ENCODE peak calls at places on chromosomes 12 and 14, in nine cellular contexts. B is heart right ventricle; C is Karpas-422; E is IMR-90; R is body of pancreas; X is esophagus squamous epithelium; U is transverse colon; S is CD8-positive, alpha-beta memory T cell; G is right cardiac atrium. D is an unnamed sample. For H3K4me1, the result is how much of the 10 kb centered on the place peaks cover.

GRCh38 chr14:63656194-63656593 is 14.5 kb upstream of the WDR89 start:
- DNase-seq in B (no peak), C (no peak), E (no peak), R (no peak), X (no peak), U (no peak), S (no peak), G (no peak), D (no peak)

GRCh38 chr12:19739195-19739776 is 300.0 kb downstream of the AEBP2 start:
- DNase-seq in B (peak), C (peak), E (peak), R (peak), X (no peak), U (peak), S (peak), G (no peak), D (no peak)

GRCh38 chr12:12510141-12510540 is 52.5 kb downstream of the DUSP16 start:
- DNase-seq in B (no peak), C (no peak), E (peak), R (no peak), X (no peak), U (no peak), S (no peak), G (no peak), D (no peak)

GRCh38 chr12:67853204-67853603 is 136.0 kb upstream of the IFNG-AS1 start:
- DNase-seq in B (no peak), C (no peak), E (peak), R (no peak), X (no peak), U (no peak), S (no peak), G (no peak), D (no peak)

GRCh38 chr12:12811343-12811742 is 1.8 kb upstream of the DDX47 start:
- DNase-seq in B (no peak), C (no peak), E (no peak), R (no peak), X (no peak), U (no peak), S (no peak), G (no peak), D (no peak)

GRCh38 chr14:36454599-36455240 is 65.3 kb downstream of the NKX2-1 start:
- DNase-seq in B (no peak), C (no peak), E (no peak), R (no peak), X (no peak), U (no peak), S (no peak), G (no peak), D (no peak)

GRCh38 chr12:10101042-10101579 is 2.3 kb upstream of the CLEC1A start:
- DNase-seq in B (no peak), C (no peak), E (peak), R (no peak), X (no peak), U (no peak), S (no peak), G (peak), D (no peak)

GRCh38 chr12:102322254-102322653 is 124.6 kb upstream of the PMCH start:
- DNase-seq in B (no peak), C (no peak), E (no peak), R (no peak), X (no peak), U (no peak), S (no peak), G (no peak), D (no peak)

GRCh38 chr14:104638927-104639450 is 34.4 kb upstream of the TMEM179 start:
- DNase-seq in B (no peak), C (no peak), E (no peak), R (no peak), X (no peak), U (no peak), S (no peak), G (no peak), D (no peak)

GRCh38 chr12:75986001-75986739 is 45.4 kb downstream of the PHLDA1 start:
- DNase-seq in B (no peak), C (no peak), E (peak), R (peak), X (no peak), U (no peak), S (no peak), G (no peak), D (no peak)

GRCh38 chr14:101475468-101476257 is 85.6 kb upstream of the DIO3 start:
- DNase-seq in B (no peak), C (no peak), E (peak), R (peak), X (no peak), U (no peak), S (no peak), G (no peak), D (no peak)

GRCh38 chr12:132512197-132513069 is 22.5 kb downstream of the FBRSL1 start:
- DNase-seq in B (no peak), C (no peak), E (no peak), R (no peak), X (no peak), U (no peak), S (no peak), G (no peak), D (no peak)

GRCh38 chr14:52695481-52696091 is at the start of gene ERO1A:
- DNase-seq in B (peak), C (peak), E (peak), R (peak), X (peak), U (peak), S (peak), G (peak), D (peak)

GRCh38 chr14:73997108-73997943 is 21.8 kb downstream of the ENTPD5 start:
- DNase-seq in B (no peak), C (no peak), E (no peak), R (no peak), X (no peak), U (peak), S (no peak), G (no peak), D (no peak)

GRCh38 chr12:991350-992278 is 591 bp downstream of the ERC1 start:
- DNase-seq in B (peak), C (peak), E (peak), R (no peak), X (no peak), U (peak), S (no peak), G (no peak), D (no peak)

GRCh38 chr14:21680072-21680471 is 6.5 kb upstream of the OR4E1 start:
- DNase-seq in B (no peak), C (no peak), E (peak), R (no peak), X (no peak), U (no peak), S (no peak), G (no peak), D (no peak)

GRCh38 chr14:105479438-105480164 is 5.0 kb downstream of the CRIP2 start:
- DNase-seq in B (no peak), C (no peak), E (no peak), R (no peak), X (no peak), U (no peak), S (no peak), G (no peak), D (no peak)

GRCh38 chr14:91398192-91398591 is 19.4 kb downstream of the CCDC88C start:
- DNase-seq in B (no peak), C (no peak), E (no peak), R (no peak), X (no peak), U (no peak), S (no peak), G (no peak), D (no peak)

GRCh38 chr12:1457901-1458300 is 136.5 kb downstream of the FBXL14 start:
- DNase-seq in B (peak), C (no peak), E (peak), R (no peak), X (no peak), U (no peak), S (no peak), G (no peak), D (no peak)

GRCh38 chr14:88481794-88482193 is 73.0 kb downstream of the PTPN21 start:
- DNase-seq in B (no peak), C (no peak), E (peak), R (no peak), X (no peak), U (no peak), S (no peak), G (no peak), D (no peak)

GRCh38 chr14:49581961-49582210 is 4.3 kb downstream of the RPS29 start:
- DNase-seq in B (no peak), C (peak), E (no peak), R (no peak), X (no peak), U (no peak), S (no peak), G (no peak), D (no peak)

GRCh38 chr14:70282666-70283065 is 76.8 kb downstream of the COX16 start:
- DNase-seq in B (no peak), C (peak), E (no peak), R (no peak), X (no peak), U (no peak), S (no peak), G (no peak), D (no peak)

GRCh38 chr14:51719970-51720369 is 68.3 kb downstream of the FRMD6 start:
- DNase-seq in B (no peak), C (no peak), E (no peak), R (no peak), X (no peak), U (no peak), S (no peak), G (no peak), D (no peak)

GRCh38 chr12:89988156-89988555 is 279.5 kb upstream of the ATP2B1 start:
- DNase-seq in B (no peak), C (no peak), E (peak), R (no peak), X (no peak), U (no peak), S (no peak), G (no peak), D (no peak)

GRCh38 chr12:93536766-93537515 is 35.5 kb upstream of the SOCS2 start:
- DNase-seq in B (peak), C (peak), E (peak), R (no peak), X (no peak), U (no peak), S (no peak), G (no peak), D (no peak)

GRCh38 chr14:36604757-36605505 is 22.5 kb upstream of the NKX2-8 start:
- DNase-seq in B (peak), C (peak), E (peak), R (peak), X (no peak), U (peak), S (no peak), G (no peak), D (no peak)

GRCh38 chr12:62629971-62630739 is 163.5 kb downstream of the MON2 start:
- DNase-seq in B (no peak), C (no peak), E (no peak), R (no peak), X (no peak), U (no peak), S (no peak), G (no peak), D (no peak)

GRCh38 chr14:97603201-97603600 is 806.0 kb downstream of the VRK1 start:
- DNase-seq in B (no peak), C (no peak), E (no peak), R (no peak), X (no peak), U (no peak), S (peak), G (no peak), D (no peak)

GRCh38 chr14:89190779-89191513 is 226.1 kb downstream of the FOXN3 start:
- DNase-seq in B (no peak), C (no peak), E (no peak), R (no peak), X (no peak), U (no peak), S (no peak), G (no peak), D (no peak)

GRCh38 chr12:120598674-120599463 is 17.7 kb upstream of the POP5 start:
- DNase-seq in B (no peak), C (no peak), E (peak), R (peak), X (no peak), U (no peak), S (no peak), G (no peak), D (no peak)

GRCh38 chr12:104603545-104603973 is 146.8 kb downstream of the CHST11 start:
- DNase-seq in B (no peak), C (no peak), E (peak), R (no peak), X (no peak), U (no peak), S (no peak), G (no peak), D (no peak)

GRCh38 chr12:58764100-58764953 is 156.0 kb downstream of the LRIG3 start:
- DNase-seq in B (no peak), C (no peak), E (peak), R (no peak), X (no peak), U (no peak), S (no peak), G (no peak), D (no peak)

GRCh38 chr14:102951034-102951433 is 28.6 kb downstream of the AMN start:
- DNase-seq in B (no peak), C (no peak), E (no peak), R (no peak), X (no peak), U (no peak), S (no peak), G (no peak), D (no peak)

GRCh38 chr12:176321-177181 is 37.4 kb downstream of the SLC6A12 start:
- DNase-seq in B (peak), C (no peak), E (peak), R (no peak), X (no peak), U (peak), S (no peak), G (peak), D (no peak)

GRCh38 chr14:78310263-78310662 is 140.1 kb downstream of the NRXN3 start:
- DNase-seq in B (no peak), C (no peak), E (no peak), R (no peak), X (no peak), U (no peak), S (no peak), G (no peak), D (no peak)

DNA sequence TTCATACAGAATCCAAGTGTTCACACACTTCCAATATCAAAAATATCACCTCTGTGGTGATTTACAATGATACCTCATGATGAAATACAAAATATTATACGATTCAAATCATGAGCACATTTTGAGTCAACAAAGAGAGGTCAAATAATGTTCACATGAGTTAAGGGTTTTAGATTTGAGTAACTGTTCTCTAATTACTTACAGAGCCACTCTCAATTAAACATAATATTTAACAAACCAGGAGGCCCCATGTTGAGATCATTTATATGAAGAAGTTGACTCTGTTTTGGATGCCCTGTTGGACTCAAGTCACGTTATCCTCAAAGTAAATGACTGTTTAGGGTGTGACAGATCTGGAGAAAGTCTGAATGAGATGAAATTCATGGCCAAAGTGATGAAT is 53.5 kb downstream of the NUAK1 start:
- DNase-seq in B (no peak), C (no peak), E (no peak), R (no peak), X (no peak), U (no peak), S (no peak), G (no peak), D (no peak)
- H3K4me1 ChIP-seq in B (half or more), C (under half), E (under half), R (under half), X (under half), U (under half), S (under half), G (under half), D (half or more)

GRCh38 chr12:57735952-57736742 is 2.4 kb downstream of the AGAP2 start:
- DNase-seq in B (peak), C (no peak), E (peak), R (no peak), X (no peak), U (no peak), S (no peak), G (peak), D (peak)
- H3K4me3 ChIP-seq in B (peak), C (no peak), E (no peak), R (no peak), X (no peak), U (no peak), S (no peak), G (peak), D (peak)

DNA sequence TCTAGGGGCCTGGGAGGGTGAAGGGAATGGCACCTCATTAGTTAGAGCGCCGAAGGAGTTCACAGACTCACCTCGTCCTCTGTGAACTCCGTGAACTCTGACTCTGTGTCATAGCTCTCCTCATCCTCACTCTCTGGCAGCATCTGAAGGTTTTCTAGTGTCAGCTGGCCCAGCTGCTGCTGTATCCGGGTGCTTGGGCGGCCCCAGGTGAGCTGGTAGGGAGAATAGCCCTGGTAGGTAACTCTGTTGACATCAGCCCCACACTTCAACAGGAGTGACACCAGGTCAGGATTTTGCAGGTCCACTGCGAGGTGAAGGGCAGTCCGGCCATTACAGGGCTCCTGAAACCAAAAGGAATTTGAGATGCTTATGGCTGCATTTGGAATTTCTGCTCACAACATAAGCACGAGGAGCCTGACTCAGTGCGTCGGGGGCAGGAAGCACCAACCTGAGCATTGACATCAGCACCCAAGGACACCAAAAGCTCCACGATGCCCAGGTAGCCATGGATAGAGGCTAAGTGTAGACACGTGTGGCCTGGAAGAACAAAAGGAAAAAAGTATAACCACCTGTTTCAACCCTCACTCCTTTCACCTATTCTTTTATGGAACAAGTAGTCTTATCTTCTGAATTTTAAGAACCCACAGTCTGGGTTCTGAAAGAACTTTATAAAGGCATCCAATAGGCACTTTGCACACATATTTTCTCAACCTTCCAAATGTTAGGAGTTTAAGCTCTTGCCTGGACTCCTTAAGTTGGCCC is 2.0 kb downstream of the NFKBIA start:
- DNase-seq in B (no peak), C (no peak), E (peak), R (peak), X (no peak), U (peak), S (peak), G (peak), D (no peak)
- H3K4me1 ChIP-seq in B (half or more), C (under half), E (under half), R (half or more), X (under half), U (half or more), S (half or more), G (under half), D (half or more)

DNA sequence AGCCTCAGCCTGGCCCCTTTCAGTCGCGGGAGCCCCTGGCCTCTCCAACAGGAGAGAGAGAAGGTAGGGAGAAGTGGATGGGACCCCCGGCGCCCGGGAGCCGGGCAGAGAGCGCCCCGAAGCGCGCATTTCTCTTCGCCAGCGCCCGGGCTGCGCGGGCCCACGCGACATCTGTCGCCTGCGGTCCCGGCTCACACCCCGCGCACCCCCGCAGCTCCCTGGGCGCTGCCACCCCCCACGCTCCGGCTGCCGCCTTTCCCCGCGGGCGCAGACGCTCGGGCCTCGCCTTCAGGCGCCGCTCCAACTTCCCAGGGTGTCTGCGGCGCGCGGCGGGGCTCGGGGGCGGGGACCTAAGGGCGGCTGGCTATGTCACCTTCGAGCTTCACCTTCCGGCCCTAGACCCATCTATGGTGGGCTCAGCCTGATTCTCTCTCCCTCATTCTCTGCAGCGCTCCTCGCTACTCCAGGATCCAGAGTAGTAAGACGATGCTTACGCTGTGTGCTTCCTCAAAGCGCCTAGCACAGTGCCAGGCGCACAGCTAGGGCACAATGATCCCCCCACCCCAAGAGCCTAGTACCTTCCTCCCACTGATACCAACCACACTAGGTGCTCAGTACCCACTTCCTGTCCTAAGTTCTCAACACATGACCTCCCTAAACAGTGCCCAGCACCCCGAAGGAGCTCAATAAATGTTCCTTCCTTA is 1.6 kb downstream of the HRK start:
- DNase-seq in B (no peak), C (no peak), E (no peak), R (no peak), X (no peak), U (peak), S (peak), G (no peak), D (no peak)
- H3K4me3 ChIP-seq in B (peak), C (peak), E (no peak), R (no peak), X (peak), U (peak), S (no peak), G (peak), D (peak)

DNA sequence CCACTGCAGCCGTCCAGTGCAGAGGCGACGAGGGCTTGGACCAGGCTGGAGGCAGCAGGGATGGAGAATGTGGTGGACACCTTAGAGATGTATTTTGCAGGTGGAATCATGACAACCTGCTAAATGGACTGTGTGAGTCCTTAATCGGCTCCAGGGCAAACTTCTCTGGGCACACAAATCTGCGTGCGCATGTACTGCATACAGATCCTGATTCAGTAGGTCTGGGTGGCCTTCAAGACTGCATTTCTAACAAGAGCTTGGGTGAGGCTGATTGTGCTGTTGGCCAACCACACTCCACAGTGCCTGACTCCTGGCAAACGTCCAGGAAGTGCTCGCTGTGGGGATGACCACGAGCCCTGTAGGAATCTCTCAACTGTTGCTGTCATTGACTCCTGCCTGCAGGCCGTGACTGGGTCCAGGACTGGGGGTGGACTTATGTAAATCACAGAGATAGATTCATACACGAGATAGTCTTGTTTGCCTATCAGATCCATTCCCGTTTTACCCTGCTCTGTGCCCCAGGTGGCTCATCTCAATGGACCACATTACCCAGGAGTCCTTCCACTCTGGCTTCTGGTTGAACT is 27.2 kb downstream of the JDP2 start:
- DNase-seq in B (peak), C (no peak), E (peak), R (peak), X (no peak), U (peak), S (no peak), G (peak), D (peak)
- H3K4me1 ChIP-seq in B (half or more), C (under half), E (half or more), R (half or more), X (under half), U (half or more), S (under half), G (half or more), D (half or more)

D was measured in left ventricle myocardium inferior.